ENCODE peak calls at places on chromosomes 11 and 22, in four cellular contexts. X is hepatocyte, N is HCT116, Z is brain microvascular endothelial cell. L is an unnamed sample.

GRCh38 chr11:35825386-35825785 is 118.5 kb upstream of the LDLRAD3 start:
- DNase-seq in X (no peak), N (no peak), Z (no peak), L (no peak)

GRCh38 chr11:46238078-46238966 is 39.1 kb upstream of the CREB3L1 start:
- DNase-seq in N (no peak), Z (peak; percentile 25), X (peak; percentile 81), L (no peak)

GRCh38 chr11:45677811-45678515 is 12.5 kb upstream of the CHST1 start:
- DNase-seq in N (no peak), X (no peak), Z (no peak), L (no peak)

GRCh38 chr11:105960252-105961245 is 61.5 kb downstream of the MSANTD4 start:
- DNase-seq in Z (no peak), N (no peak), X (peak; percentile 5), L (no peak)

GRCh38 chr22:19876314-19876940 is 21.8 kb upstream of the GNB1L start:
- DNase-seq in X (no peak), Z (no peak), N (no peak), L (no peak)

GRCh38 chr11:64161037-64161436 is 4.9 kb downstream of the MACROD1 start:
- DNase-seq in X (no peak), N (no peak), Z (no peak), L (no peak)

GRCh38 chr22:48313156-48313555 is 1514.5 kb downstream of the BRD1 start:
- DNase-seq in N (no peak), Z (no peak), X (no peak), L (no peak)

GRCh38 chr11:2086239-2087040 is 52.7 kb downstream of the IGF2 start:
- DNase-seq in X (no peak), Z (no peak), N (no peak), L (no peak)

GRCh38 chr11:36306888-36307287 is 10.8 kb downstream of the PRR5L start:
- DNase-seq in Z (no peak), X (peak; percentile 68), N (peak; percentile 27), L (no peak)

GRCh38 chr11:82896183-82896582 is 4.0 kb downstream of the PRCP start:
- DNase-seq in N (no peak), Z (no peak), X (no peak), L (no peak)

GRCh38 chr11:102239906-102240305 is 77.4 kb upstream of the BIRC3 start:
- DNase-seq in X (no peak), N (no peak), Z (no peak), L (no peak)

GRCh38 chr11:763073-763463 is 14.2 kb downstream of the GATD1 start:
- DNase-seq in X (peak; percentile 47), N (no peak), Z (no peak), L (no peak)

GRCh38 chr11:17314232-17314547 is 37.4 kb upstream of the NCR3LG1 start:
- DNase-seq in X (peak; percentile 27), Z (peak; percentile 58), N (no peak), L (no peak)

GRCh38 chr11:101860694-101861371 is 54.0 kb upstream of the CEP126 start:
- DNase-seq in X (peak; percentile 86), Z (peak; percentile 61), N (peak; percentile 57), L (peak; percentile 45)

GRCh38 chr11:46207270-46207669 is 70.2 kb upstream of the CREB3L1 start:
- DNase-seq in N (no peak), Z (no peak), X (no peak), L (no peak)

GRCh38 chr11:64406221-64406946 is 47.4 kb downstream of the RPS6KA4 start:
- DNase-seq in Z (no peak), X (peak; percentile 54), N (no peak), L (no peak)

GRCh38 chr22:50503475-50504145 is 3.9 kb downstream of the LMF2 start:
- DNase-seq in X (peak; percentile 8), N (no peak), Z (no peak), L (no peak)

GRCh38 chr11:46277313-46277622 is 194 bp upstream of the CREB3L1 start:
- DNase-seq in Z (peak; percentile 66), X (peak; percentile 87), N (no peak), L (no peak)

GRCh38 chr11:64100782-64101358 is 65.0 kb downstream of the MACROD1 start:
- DNase-seq in X (no peak), N (no peak), Z (no peak), L (no peak)

GRCh38 chr11:69691449-69691848 is 12.4 kb downstream of the FGF19 start:
- DNase-seq in N (peak; percentile 74), Z (no peak), X (no peak), L (no peak)

GRCh38 chr11:18063131-18063530 is 17.1 kb upstream of the TPH1 start:
- DNase-seq in Z (no peak), X (peak; percentile 13), N (no peak), L (no peak)

GRCh38 chr11:72681226-72682153 is 7.3 kb upstream of the PDE2A start:
- DNase-seq in N (no peak), X (no peak), Z (no peak), L (no peak)

GRCh38 chr11:72678524-72678923 is 4.3 kb upstream of the PDE2A start:
- DNase-seq in X (no peak), N (no peak), Z (no peak), L (no peak)

GRCh38 chr11:72679869-72680268 is 5.6 kb upstream of the PDE2A start:
- DNase-seq in Z (no peak), X (no peak), N (no peak), L (no peak)

GRCh38 chr11:72682238-72682872 is 8.1 kb upstream of the PDE2A start:
- DNase-seq in X (no peak), N (no peak), Z (no peak), L (no peak)

GRCh38 chr11:72680624-72681158 is 6.5 kb upstream of the PDE2A start:
- DNase-seq in N (no peak), Z (no peak), X (no peak), L (no peak)
- H3K27ac ChIP-seq in N (no peak overlapping the region), Z (no peak overlapping the region), X (no peak overlapping the region), L (no peak overlapping the region)

GRCh38 chr11:111376453-111376871 is 2.6 kb downstream of the POU2AF1 start:
- DNase-seq in Z (no peak), X (no peak), N (no peak), L (no peak)
- H3K4me3 ChIP-seq in Z (no peak overlapping the region), X (no peak overlapping the region), N (no peak overlapping the region), L (no peak overlapping the region)

DNA sequence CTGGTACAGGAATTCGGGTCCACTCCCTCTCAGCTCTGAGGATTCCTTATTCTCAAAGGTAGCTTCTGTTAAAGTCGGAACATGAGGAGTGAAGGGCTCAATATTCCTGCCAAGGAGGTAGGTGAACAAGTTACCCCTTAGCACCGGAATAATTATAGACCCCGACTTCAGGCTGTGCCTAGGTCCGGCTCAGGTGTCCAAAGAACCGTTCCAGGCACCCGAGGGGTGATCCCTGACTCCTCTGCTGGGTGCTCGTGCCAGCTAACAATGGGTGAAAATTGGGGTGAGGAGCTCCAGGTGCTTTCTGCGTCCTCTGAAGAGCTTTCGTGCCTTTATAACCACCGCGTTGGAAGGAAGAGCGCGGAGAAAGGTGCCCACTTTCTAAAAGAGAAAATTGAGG is 445 bp downstream of the CYB561A3 start:
- DNase-seq in N (no peak), X (no peak), Z (no peak), L (no peak)
- H3K27ac ChIP-seq in N (peak overlapping the region; percentile 97), X (peak overlapping the region; percentile 99), Z (peak overlapping the region; percentile 93), L (peak overlapping the region; percentile 99)

DNA sequence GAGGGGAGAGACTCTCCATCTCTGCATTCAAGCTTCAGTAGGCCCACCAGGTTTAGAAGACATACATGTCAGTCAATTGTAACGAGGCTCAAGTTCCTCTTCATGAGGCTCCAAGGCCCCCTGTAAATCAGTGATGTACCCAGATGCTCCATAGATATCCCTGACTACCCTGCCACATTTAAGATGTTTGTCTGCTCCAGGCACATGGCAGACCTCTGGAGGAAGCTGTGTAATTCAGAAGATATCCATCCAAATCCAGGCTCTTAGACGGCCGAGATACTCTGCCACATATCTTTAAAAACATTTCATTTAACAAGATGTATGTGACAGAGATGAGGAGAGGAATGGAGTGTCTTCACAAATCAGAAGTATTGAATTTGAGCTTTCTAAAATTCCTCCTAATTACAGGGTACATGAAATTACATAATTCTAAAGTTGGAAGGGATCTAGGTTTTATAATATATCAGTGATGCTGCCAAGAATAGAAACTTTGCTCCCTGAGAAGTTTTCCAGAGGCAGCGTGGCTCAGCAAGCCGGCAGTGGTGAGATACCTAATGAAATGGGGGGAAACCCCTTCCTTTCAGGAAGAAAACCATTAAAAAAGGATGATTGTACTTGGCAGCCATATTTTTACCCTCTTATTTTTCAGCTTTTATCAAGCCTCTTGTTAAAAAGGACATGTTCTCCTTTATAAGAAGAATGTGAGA is 8.8 kb upstream of the ME3 start:
- DNase-seq in X (no peak), N (no peak), Z (no peak), L (no peak)
- H3K4me3 ChIP-seq in X (no peak overlapping the region), N (no peak overlapping the region), Z (no peak overlapping the region), L (no peak overlapping the region)

DNA sequence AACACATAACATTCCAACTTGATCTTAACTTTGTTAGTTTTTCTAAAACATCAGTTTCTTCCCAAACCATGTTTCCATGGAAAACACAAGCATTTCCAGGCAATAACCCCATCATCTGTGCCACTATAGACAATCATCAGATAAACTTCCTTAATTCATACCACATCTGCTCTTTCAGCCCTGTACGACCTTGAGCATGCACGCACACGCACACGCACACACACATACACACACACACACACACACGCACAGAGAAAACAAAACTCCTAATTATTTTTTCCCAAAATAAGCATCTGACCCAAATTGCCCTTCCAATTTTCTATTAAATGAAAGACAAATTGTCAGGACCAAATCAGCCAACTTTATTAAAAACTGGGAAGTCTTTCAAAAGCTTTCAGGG is 14.8 kb downstream of the ADM start:
- DNase-seq in X (no peak), Z (no peak), N (no peak), L (no peak)
- H3K27ac ChIP-seq in X (no peak overlapping the region), Z (no peak overlapping the region), N (no peak overlapping the region), L (peak overlapping the region; percentile 90)

GRCh38 chr11:120210651-120211521 is at the start of gene OAF:
- DNase-seq in X (peak; percentile 87), N (peak; percentile 55), Z (peak; percentile 73), L (no peak)

GRCh38 chr11:120214581-120214980 is 3.7 kb downstream of the OAF start:
- DNase-seq in N (no peak), X (no peak), Z (no peak), L (no peak)

GRCh38 chr11:120211522-120212258 is 858 bp downstream of the OAF start:
- DNase-seq in X (no peak), Z (no peak), N (no peak), L (no peak)

GRCh38 chr11:120212259-120212888 is 1.5 kb downstream of the OAF start:
- DNase-seq in Z (no peak), X (no peak), N (no peak), L (no peak)

GRCh38 chr11:120212926-120213325 is 2.1 kb downstream of the OAF start:
- DNase-seq in N (no peak), Z (no peak), X (no peak), L (no peak)
- H3K4me3 ChIP-seq in N (no peak overlapping the region), Z (peak overlapping the region; percentile 70), X (no peak overlapping the region), L (no peak overlapping the region)

GRCh38 chr11:62857541-62857982 is 18.2 kb upstream of the WDR74 start:
- DNase-seq in Z (no peak), X (no peak), N (no peak), L (no peak)
- H3K27ac ChIP-seq in Z (no peak overlapping the region), X (peak overlapping the region; percentile 43), N (peak overlapping the region; percentile 85), L (peak overlapping the region; percentile 99)

GRCh38 chr22:25403284-25403606 is 161.2 kb upstream of the GRK3 start:
- DNase-seq in Z (no peak), X (no peak), N (no peak), L (no peak)
- H3K4me3 ChIP-seq in Z (peak overlapping the region; percentile 64), X (no peak overlapping the region), N (peak overlapping the region; percentile 73), L (peak overlapping the region; percentile 65)

L was measured in Panc1.